ENCODE peak calls at places on chromosome 11, in four cellular contexts. J, V, Y and H are unnamed samples.

GRCh38 chr11:20011294-20011951 is 148.9 kb downstream of the DBX1 start:
- DNase-seq in V (no peak), Y (no peak), J (no peak), H (no peak)

GRCh38 chr11:46541593-46542371 is 52.0 kb downstream of the AMBRA1 start:
- DNase-seq in Y (peak), V (no peak), J (peak), H (peak)

GRCh38 chr11:29119116-29119515 is 897.7 kb downstream of the KCNA4 start:
- DNase-seq in Y (no peak), V (no peak), J (no peak), H (no peak)

GRCh38 chr11:61274084-61274483 is 21.0 kb downstream of the VWCE start:
- DNase-seq in V (no peak), Y (no peak), J (no peak), H (no peak)

GRCh38 chr11:35235944-35236666 is 97.1 kb downstream of the CD44 start:
- DNase-seq in J (no peak), V (no peak), Y (peak), H (peak)

GRCh38 chr11:86579406-86579731 is 93.0 kb downstream of the ME3 start:
- DNase-seq in V (no peak), Y (no peak), J (no peak), H (no peak)

GRCh38 chr11:75244052-75244814 is 3.7 kb downstream of the TPBGL start:
- DNase-seq in Y (no peak), J (no peak), V (no peak), H (no peak)

GRCh38 chr11:5383576-5383975 is at the start of gene OR51M1:
- DNase-seq in J (no peak), Y (no peak), V (no peak), H (no peak)

GRCh38 chr11:121909571-121909970 is 206.4 kb downstream of the BLID start:
- DNase-seq in J (no peak), V (no peak), Y (no peak), H (no peak)

GRCh38 chr11:45142241-45142885 is 4.1 kb upstream of the PRDM11 start:
- DNase-seq in V (no peak), J (no peak), Y (peak), H (no peak)

GRCh38 chr11:13140028-13140870 is 131.1 kb downstream of the RASSF10 start:
- DNase-seq in Y (peak), V (no peak), J (no peak), H (no peak)

GRCh38 chr11:5807580-5807979 is 1.1 kb upstream of the OR52N2 start:
- DNase-seq in J (no peak), V (no peak), Y (no peak), H (no peak)

GRCh38 chr11:23405350-23405937 is 545.2 kb upstream of the CCDC179 start:
- DNase-seq in J (no peak), V (no peak), Y (no peak), H (no peak)

GRCh38 chr11:63672934-63673539 is 1.9 kb upstream of the ATL3 start:
- DNase-seq in Y (no peak), J (no peak), V (no peak), H (no peak)
- H3K27ac ChIP-seq in Y (no peak), J (peak), V (no peak), H (no peak)

GRCh38 chr11:2911088-2912037 is 17.9 kb downstream of the PHLDA2 start:
- DNase-seq in Y (no peak), V (no peak), J (no peak), H (peak)

GRCh38 chr11:2912498-2912897 is 16.7 kb downstream of the PHLDA2 start:
- DNase-seq in V (no peak), J (no peak), Y (peak), H (peak)

GRCh38 chr11:2913029-2913431 is 16.2 kb downstream of the PHLDA2 start:
- DNase-seq in J (no peak), Y (no peak), V (no peak), H (no peak)

GRCh38 chr11:2910401-2910955 is 18.7 kb downstream of the PHLDA2 start:
- DNase-seq in V (no peak), Y (no peak), J (no peak), H (no peak)

GRCh38 chr11:2912038-2912410 is 17.2 kb downstream of the PHLDA2 start:
- DNase-seq in J (no peak), Y (no peak), V (no peak), H (no peak)
- H3K27ac ChIP-seq in J (no peak), Y (peak), V (no peak), H (peak)

GRCh38 chr11:119085523-119085878 is 820 bp downstream of the HMBS start:
- DNase-seq in Y (peak), V (no peak), J (no peak), H (no peak)
- H3K27ac ChIP-seq in Y (peak), V (no peak), J (peak), H (peak)

GRCh38 chr11:63767415-63768231 is 952 bp downstream of the ZFTA start:
- DNase-seq in Y (peak), V (no peak), J (peak), H (peak)

GRCh38 chr11:63768232-63769043 is at the start of gene ZFTA:
- DNase-seq in Y (peak), V (no peak), J (peak), H (peak)

GRCh38 chr11:63769719-63770443 is 1.3 kb upstream of the ZFTA start:
- DNase-seq in Y (no peak), J (no peak), V (no peak), H (no peak)

GRCh38 chr11:63770763-63771162 is 2.2 kb upstream of the ZFTA start:
- DNase-seq in Y (no peak), J (no peak), V (no peak), H (no peak)

DNA sequence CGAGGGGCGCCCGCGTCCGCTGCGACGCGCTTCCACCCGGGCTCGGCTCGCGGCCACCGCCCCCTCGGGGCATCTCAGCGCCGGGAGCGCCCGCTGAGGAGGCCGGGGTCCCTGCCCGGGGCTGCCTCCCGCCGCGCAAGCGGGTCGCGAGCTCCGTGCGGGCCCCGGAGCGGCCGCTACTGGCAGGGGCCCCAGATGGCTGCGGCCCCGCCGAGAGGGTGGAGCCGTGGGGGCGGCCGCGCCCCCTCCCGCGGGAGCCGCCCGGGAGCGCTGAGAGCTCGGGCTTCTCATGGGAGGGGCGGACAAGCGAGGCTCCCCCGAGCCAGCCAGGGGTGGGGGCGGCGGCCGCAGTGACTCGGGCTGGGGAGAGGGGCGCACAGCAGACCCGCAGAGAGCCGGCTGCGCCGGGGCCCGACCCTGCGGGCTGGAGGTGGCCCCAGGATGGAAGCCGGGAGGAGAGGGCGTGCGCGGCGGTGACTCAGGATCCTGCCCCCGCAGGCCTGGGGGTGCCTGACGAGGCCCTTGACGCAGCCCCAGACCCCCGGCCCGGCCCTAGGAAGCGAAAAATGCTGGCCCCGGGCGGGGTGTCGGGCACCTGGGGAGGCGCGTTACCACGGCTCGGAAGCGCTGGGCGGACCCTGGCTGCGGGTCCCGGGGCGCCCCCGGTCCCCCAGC is 606 bp upstream of the ZFTA start:
- DNase-seq in J (peak), V (no peak), Y (peak), H (peak)
- H3K27ac ChIP-seq in J (peak), V (no peak), Y (peak), H (peak)